ENCODE peak calls at places on chromosomes 12 and 14, in four cellular contexts. One of them, this sample, is unnamed.

GRCh38 chr12:27900920-27901879 is 71.3 kb downstream of the PTHLH start:
- DNase-seq in gastrocnemius medialis: no peak
- DNase-seq in MM.1S: no peak
- DNase-seq in tibial nerve: no peak
- DNase-seq in this sample: no peak

GRCh38 chr14:100640481-100641273 is 53.5 kb upstream of the BEGAIN start:
- DNase-seq in gastrocnemius medialis: no peak
- DNase-seq in MM.1S: peak; percentile 64
- DNase-seq in tibial nerve: no peak
- DNase-seq in this sample: no peak

GRCh38 chr12:122323311-122324019 is 57.2 kb upstream of the VPS33A start:
- DNase-seq in gastrocnemius medialis: no peak
- DNase-seq in MM.1S: no peak
- DNase-seq in tibial nerve: no peak
- DNase-seq in this sample: no peak

GRCh38 chr14:51211149-51211548 is 28.9 kb upstream of the TMX1 start:
- DNase-seq in gastrocnemius medialis: no peak
- DNase-seq in MM.1S: no peak
- DNase-seq in tibial nerve: no peak
- DNase-seq in this sample: no peak

GRCh38 chr12:15152864-15153263 is 68.4 kb downstream of the RERG start:
- DNase-seq in gastrocnemius medialis: no peak
- DNase-seq in MM.1S: no peak
- DNase-seq in tibial nerve: no peak
- DNase-seq in this sample: no peak

GRCh38 chr12:72511906-72512305 is 239.7 kb downstream of the TRHDE start:
- DNase-seq in gastrocnemius medialis: no peak
- DNase-seq in MM.1S: no peak
- DNase-seq in tibial nerve: no peak
- DNase-seq in this sample: no peak

GRCh38 chr14:96098309-96098998 is 59.3 kb downstream of the C14orf132 start:
- DNase-seq in gastrocnemius medialis: no peak
- DNase-seq in MM.1S: peak; percentile 23
- DNase-seq in tibial nerve: no peak
- DNase-seq in this sample: no peak

GRCh38 chr14:104689620-104690265 is 325 bp downstream of the INF2 start:
- DNase-seq in gastrocnemius medialis: no peak
- DNase-seq in MM.1S: no peak
- DNase-seq in tibial nerve: no peak
- DNase-seq in this sample: no peak

GRCh38 chr14:100438678-100439592 is 115.8 kb downstream of the SLC25A47 start:
- DNase-seq in gastrocnemius medialis: no peak
- DNase-seq in MM.1S: no peak
- DNase-seq in tibial nerve: no peak
- DNase-seq in this sample: no peak

GRCh38 chr12:67354966-67355365 is 85.8 kb downstream of the CAND1 start:
- DNase-seq in gastrocnemius medialis: no peak
- DNase-seq in MM.1S: no peak
- DNase-seq in tibial nerve: no peak
- DNase-seq in this sample: no peak

GRCh38 chr12:124675881-124676688 is 108.7 kb upstream of the NCOR2 start:
- DNase-seq in gastrocnemius medialis: no peak
- DNase-seq in MM.1S: no peak
- DNase-seq in tibial nerve: no peak
- DNase-seq in this sample: no peak

GRCh38 chr12:16600525-16600924 is 5.4 kb downstream of the LMO3 start:
- DNase-seq in gastrocnemius medialis: no peak
- DNase-seq in MM.1S: no peak
- DNase-seq in tibial nerve: no peak
- DNase-seq in this sample: no peak

GRCh38 chr14:91119556-91120311 is 5.9 kb downstream of the DGLUCY start:
- DNase-seq in gastrocnemius medialis: peak; percentile 89
- DNase-seq in MM.1S: no peak
- DNase-seq in tibial nerve: no peak
- DNase-seq in this sample: no peak

GRCh38 chr12:92063641-92064040 is 82.0 kb downstream of the BTG1 start:
- DNase-seq in gastrocnemius medialis: no peak
- DNase-seq in MM.1S: no peak
- DNase-seq in tibial nerve: no peak
- DNase-seq in this sample: no peak

GRCh38 chr14:89534896-89535615 is 118.0 kb upstream of the FOXN3 start:
- DNase-seq in gastrocnemius medialis: no peak
- DNase-seq in MM.1S: no peak
- DNase-seq in tibial nerve: no peak
- DNase-seq in this sample: no peak

GRCh38 chr14:26775765-26776577 is 178.1 kb upstream of the NOVA1 start:
- DNase-seq in gastrocnemius medialis: no peak
- DNase-seq in MM.1S: no peak
- DNase-seq in tibial nerve: no peak
- DNase-seq in this sample: no peak

GRCh38 chr12:77133566-77133965 is 68.2 kb upstream of the E2F7 start:
- DNase-seq in gastrocnemius medialis: no peak
- DNase-seq in MM.1S: peak; percentile 59
- DNase-seq in tibial nerve: peak; percentile 13
- DNase-seq in this sample: no peak

GRCh38 chr12:75632452-75632851 is 121.0 kb upstream of the KRR1 start:
- DNase-seq in gastrocnemius medialis: no peak
- DNase-seq in MM.1S: no peak
- DNase-seq in tibial nerve: no peak
- DNase-seq in this sample: no peak

GRCh38 chr12:460301-461230 is 827 bp downstream of the B4GALNT3 start:
- DNase-seq in gastrocnemius medialis: no peak
- DNase-seq in MM.1S: no peak
- DNase-seq in tibial nerve: no peak
- DNase-seq in this sample: peak; percentile 28

GRCh38 chr12:26281320-26281719 is 85.9 kb downstream of the SSPN start:
- DNase-seq in gastrocnemius medialis: peak; percentile 33
- DNase-seq in MM.1S: no peak
- DNase-seq in tibial nerve: no peak
- DNase-seq in this sample: no peak

GRCh38 chr14:95039993-95040348 is 117.4 kb downstream of the DICER1 start:
- DNase-seq in gastrocnemius medialis: no peak
- DNase-seq in MM.1S: no peak
- DNase-seq in tibial nerve: no peak
- DNase-seq in this sample: no peak

GRCh38 chr14:80554139-80554538 is 342.8 kb upstream of the DIO2 start:
- DNase-seq in gastrocnemius medialis: no peak
- DNase-seq in MM.1S: no peak
- DNase-seq in tibial nerve: no peak
- DNase-seq in this sample: no peak

GRCh38 chr12:116075251-116075650 is 202.2 kb downstream of the MED13L start:
- DNase-seq in gastrocnemius medialis: no peak
- DNase-seq in MM.1S: no peak
- DNase-seq in tibial nerve: no peak
- DNase-seq in this sample: no peak

GRCh38 chr14:23632461-23633159 is 3.6 kb upstream of the DHRS2 start:
- DNase-seq in gastrocnemius medialis: no peak
- DNase-seq in MM.1S: no peak
- DNase-seq in tibial nerve: no peak
- DNase-seq in this sample: no peak

GRCh38 chr12:11701398-11701797 is 51.9 kb downstream of the ETV6 start:
- DNase-seq in gastrocnemius medialis: no peak
- DNase-seq in MM.1S: no peak
- DNase-seq in tibial nerve: no peak
- DNase-seq in this sample: no peak

GRCh38 chr14:52873694-52874093 is 77.2 kb downstream of the FERMT2 start:
- DNase-seq in gastrocnemius medialis: peak; percentile 41
- DNase-seq in MM.1S: no peak
- DNase-seq in tibial nerve: peak; percentile 41
- DNase-seq in this sample: peak; percentile 66

GRCh38 chr12:101642115-101643067 is 47.6 kb downstream of the MYBPC1 start:
- DNase-seq in gastrocnemius medialis: peak; percentile 29
- DNase-seq in MM.1S: no peak
- DNase-seq in tibial nerve: no peak
- DNase-seq in this sample: no peak
- H3K4me3 ChIP-seq in gastrocnemius medialis: no peak overlapping the region
- H3K4me3 ChIP-seq in MM.1S: no peak overlapping the region
- H3K4me3 ChIP-seq in tibial nerve: no peak overlapping the region
- H3K4me3 ChIP-seq in this sample: no peak overlapping the region

DNA sequence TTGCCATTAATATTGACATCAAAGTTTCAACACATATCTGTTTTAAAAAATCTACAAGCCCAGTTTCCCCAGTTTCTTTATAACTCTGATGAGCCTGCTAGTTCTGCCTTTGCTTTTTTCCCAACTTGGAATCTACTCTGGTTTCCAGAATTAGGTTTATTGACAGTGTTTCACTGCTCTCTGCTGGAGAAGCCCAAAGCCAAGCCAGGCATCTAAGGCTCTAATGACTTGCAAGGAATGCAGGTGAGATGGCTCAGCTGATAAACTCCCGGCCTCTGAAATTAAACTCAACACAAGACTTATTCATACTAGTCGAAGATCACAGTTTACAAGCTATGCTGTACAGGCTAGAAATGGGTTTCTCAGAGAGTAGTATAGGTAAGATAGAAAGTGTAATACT is 54.3 kb downstream of the HMGA2 start:
- DNase-seq in gastrocnemius medialis: no peak
- DNase-seq in MM.1S: no peak
- DNase-seq in tibial nerve: no peak
- DNase-seq in this sample: no peak
- H3K36me3 ChIP-seq in gastrocnemius medialis: no peaks in the 10 kb centered on the region
- H3K36me3 ChIP-seq in MM.1S: no peaks in the 10 kb centered on the region
- H3K36me3 ChIP-seq in tibial nerve: no peaks in the 10 kb centered on the region
- H3K36me3 ChIP-seq in this sample: no peaks in the 10 kb centered on the region

DNA sequence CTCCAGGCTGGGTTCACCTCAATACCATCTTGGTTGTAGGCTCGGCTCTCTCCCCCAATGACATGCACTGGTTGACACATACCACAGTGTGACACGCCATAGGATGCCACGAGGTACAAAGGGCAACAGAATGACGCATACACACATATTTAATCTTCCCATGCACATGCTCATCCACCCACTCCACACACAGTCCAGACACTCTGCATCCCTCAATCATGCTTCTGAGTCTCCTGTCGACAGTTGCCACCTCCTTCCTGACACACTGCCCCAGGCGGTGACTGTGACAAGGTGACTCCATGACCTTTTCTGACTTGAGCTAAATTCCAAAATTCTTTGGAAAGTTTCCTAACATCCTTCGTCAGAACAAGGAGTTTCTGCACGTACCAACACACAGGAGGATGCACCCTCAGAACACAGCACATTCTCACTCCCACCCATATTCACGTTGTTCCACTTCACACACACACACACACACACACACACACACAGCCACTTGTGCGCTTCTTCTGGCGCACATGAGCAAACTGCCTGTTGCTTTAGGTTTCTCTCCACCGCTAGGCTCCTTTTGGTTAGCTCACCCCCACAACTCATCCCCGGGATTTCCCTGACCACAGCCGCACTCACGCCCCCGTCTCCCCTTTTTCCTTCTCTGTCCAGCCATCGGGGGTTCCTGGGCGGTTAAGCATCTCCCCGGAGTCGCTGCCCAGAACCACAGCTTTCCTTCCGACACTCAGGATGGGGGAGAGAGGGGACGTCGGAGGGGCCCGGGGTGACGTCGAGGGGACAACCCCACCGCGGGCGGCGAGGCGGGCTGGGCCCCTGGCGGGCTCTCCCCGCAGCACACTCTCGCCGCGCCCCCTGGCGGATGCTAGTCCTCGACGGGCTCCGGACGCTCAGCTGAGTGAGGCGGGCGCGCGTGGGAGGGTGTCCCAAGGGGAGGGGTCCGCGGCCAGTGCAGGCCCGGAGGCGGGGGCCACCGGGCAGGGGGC is 536 bp upstream of the WNT1 start:
- DNase-seq in gastrocnemius medialis: no peak
- DNase-seq in MM.1S: peak; percentile 65
- DNase-seq in tibial nerve: peak; percentile 52
- DNase-seq in this sample: no peak
- H3K4me3 ChIP-seq in gastrocnemius medialis: peak overlapping the region; percentile 50
- H3K4me3 ChIP-seq in MM.1S: no peak overlapping the region
- H3K4me3 ChIP-seq in tibial nerve: peak overlapping the region; percentile 4
- H3K4me3 ChIP-seq in this sample: no peak overlapping the region

DNA sequence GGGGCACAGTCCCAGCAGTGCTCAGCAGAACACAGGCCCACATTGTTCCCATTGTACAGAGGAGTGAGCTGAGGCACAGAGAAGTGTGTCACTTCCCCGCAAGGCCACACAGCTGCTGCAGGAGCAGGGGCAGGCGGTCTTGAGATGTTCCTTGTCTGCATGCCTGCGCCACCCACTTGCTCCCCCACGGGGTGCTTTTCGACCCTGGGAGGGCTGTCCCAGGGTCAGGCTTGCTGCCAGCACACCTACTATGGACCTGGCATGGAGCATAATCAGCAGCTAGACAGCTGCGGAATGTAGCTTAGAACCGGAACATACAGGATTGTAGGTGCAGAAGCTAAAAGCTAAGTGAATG is 7.8 kb upstream of the EP400 start:
- DNase-seq in gastrocnemius medialis: no peak
- DNase-seq in MM.1S: no peak
- DNase-seq in tibial nerve: no peak
- DNase-seq in this sample: no peak
- H3K36me3 ChIP-seq in gastrocnemius medialis: peaks cover 45% of the 10 kb centered on the region
- H3K36me3 ChIP-seq in MM.1S: no peaks in the 10 kb centered on the region
- H3K36me3 ChIP-seq in tibial nerve: peaks cover 2% of the 10 kb centered on the region
- H3K36me3 ChIP-seq in this sample: peaks cover 69% of the 10 kb centered on the region

DNA sequence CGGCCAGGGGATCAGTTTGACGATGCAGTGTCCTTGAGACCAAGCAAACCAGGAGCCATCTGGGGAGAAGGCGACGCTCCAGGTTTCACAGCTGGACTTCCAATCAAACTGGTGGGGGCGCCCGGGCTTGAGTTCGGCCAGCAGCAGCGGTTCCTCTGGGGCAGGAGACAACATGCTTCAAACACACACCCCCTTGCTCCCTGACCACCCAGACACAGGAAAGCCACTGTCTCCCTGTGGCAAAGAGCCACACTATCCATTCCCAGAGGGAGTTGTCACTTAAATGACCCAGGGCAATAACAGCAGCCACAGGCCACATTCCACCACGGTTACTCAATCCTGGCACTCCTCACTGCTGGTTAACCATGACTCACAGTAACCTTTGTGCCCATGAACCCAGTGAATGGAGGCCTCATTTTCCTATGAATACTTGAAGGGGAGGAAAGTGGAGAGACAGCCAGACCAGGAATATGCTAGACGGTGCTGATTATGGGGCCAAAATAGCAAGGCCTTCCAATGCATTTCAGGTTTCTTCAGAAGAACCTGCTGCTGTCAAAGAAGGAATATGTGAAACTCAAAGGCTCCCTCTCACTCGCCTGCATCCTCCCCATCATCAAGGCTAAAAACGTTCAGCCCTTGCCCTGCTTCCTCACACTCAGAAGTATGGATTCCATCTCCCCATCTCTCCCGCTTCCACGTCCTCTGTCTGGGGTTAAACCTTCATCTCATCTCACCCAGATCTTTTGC is 8.5 kb downstream of the WSB2 start:
- DNase-seq in gastrocnemius medialis: peak; percentile 95
- DNase-seq in MM.1S: no peak
- DNase-seq in tibial nerve: peak; percentile 83
- DNase-seq in this sample: peak; percentile 78
- H3K4me3 ChIP-seq in gastrocnemius medialis: peak overlapping the region; percentile 11
- H3K4me3 ChIP-seq in MM.1S: no peak overlapping the region
- H3K4me3 ChIP-seq in tibial nerve: no peak overlapping the region
- H3K4me3 ChIP-seq in this sample: peak overlapping the region; percentile 11

GRCh38 chr12:113082486-113083148 is 26.1 kb downstream of the DTX1 start:
- DNase-seq in gastrocnemius medialis: no peak
- DNase-seq in MM.1S: peak; percentile 34
- DNase-seq in tibial nerve: no peak
- DNase-seq in this sample: no peak
- H3K36me3 ChIP-seq in gastrocnemius medialis: no peaks in the 10 kb centered on the region
- H3K36me3 ChIP-seq in MM.1S: no peaks in the 10 kb centered on the region
- H3K36me3 ChIP-seq in tibial nerve: no peaks in the 10 kb centered on the region
- H3K36me3 ChIP-seq in this sample: no peaks in the 10 kb centered on the region